ENCODE peak calls at places on chromosomes 12 and 14, in six cellular contexts. C, Z, N, K, S and G are unnamed samples.

GRCh38 chr12:19894049-19894448 is 454.8 kb downstream of the AEBP2 start:
- DNase-seq in N (peak; percentile 70), K (no peak), C (peak; percentile 75), Z (no peak), S (peak; percentile 20), G (no peak)

GRCh38 chr14:28055008-28055407 is 711.6 kb upstream of the FOXG1 start:
- DNase-seq in C (no peak), K (no peak), Z (no peak), N (no peak), S (no peak), G (no peak)

GRCh38 chr14:99408971-99409289 is 71.7 kb downstream of the SETD3 start:
- DNase-seq in C (no peak), S (no peak), N (no peak), K (no peak), Z (no peak), G (no peak)

GRCh38 chr14:54344445-54344844 is 52.4 kb upstream of the CDKN3 start:
- DNase-seq in S (no peak), K (no peak), C (no peak), Z (no peak), N (no peak), G (peak; percentile 75)

GRCh38 chr14:90426663-90427062 is 29.8 kb downstream of the CALM1 start:
- DNase-seq in K (no peak), C (no peak), S (peak; percentile 69), Z (no peak), N (peak; percentile 20), G (no peak)

GRCh38 chr12:74317078-74317581 is 220.5 kb upstream of the ATXN7L3B start:
- DNase-seq in C (peak; percentile 51), K (peak; percentile 38), Z (peak; percentile 4), N (no peak), S (peak; percentile 58), G (peak; percentile 60)

GRCh38 chr14:95360828-95361227 is 41.1 kb upstream of the CLMN start:
- DNase-seq in K (no peak), N (no peak), C (no peak), S (no peak), Z (no peak), G (no peak)

GRCh38 chr12:8823565-8824300 is 1.3 kb downstream of the A2ML1 start:
- DNase-seq in Z (peak; percentile 66), S (peak; percentile 53), C (peak; percentile 16), K (peak; percentile 58), N (peak; percentile 41), G (peak; percentile 55)

GRCh38 chr14:51225751-51226150 is 14.3 kb upstream of the TMX1 start:
- DNase-seq in Z (no peak), K (no peak), S (no peak), C (no peak), N (no peak), G (no peak)

GRCh38 chr12:131057211-131057721 is 103.6 kb downstream of the ADGRD1 start:
- DNase-seq in C (no peak), N (no peak), K (no peak), S (no peak), Z (no peak), G (no peak)

GRCh38 chr12:100141666-100141997 is 1.0 kb downstream of the BLTP3B start:
- DNase-seq in C (peak; percentile 90), K (no peak), S (peak; percentile 77), N (peak; percentile 95), Z (peak; percentile 22), G (no peak)

GRCh38 chr14:50530358-50530757 is 2.0 kb downstream of the MAP4K5 start:
- DNase-seq in S (peak; percentile 48), K (no peak), N (peak; percentile 78), C (peak; percentile 62), Z (no peak), G (no peak)

GRCh38 chr14:55746533-55746932 is 166.5 kb downstream of the KTN1 start:
- DNase-seq in N (peak; percentile 6), S (no peak), K (no peak), Z (no peak), C (peak; percentile 41), G (no peak)

GRCh38 chr12:128111951-128112350 is 155.0 kb upstream of the TMEM132C start:
- DNase-seq in S (no peak), N (no peak), Z (no peak), K (no peak), C (no peak), G (no peak)

GRCh38 chr14:75459791-75460190 is 32.0 kb downstream of the JDP2 start:
- DNase-seq in N (no peak), K (no peak), S (no peak), C (no peak), Z (no peak), G (no peak)

GRCh38 chr12:121189887-121190155 is 20.1 kb upstream of the P2RX4 start:
- DNase-seq in Z (no peak), S (no peak), K (no peak), C (no peak), N (no peak), G (no peak)

GRCh38 chr12:1122803-1123202 is 131.8 kb downstream of the ERC1 start:
- DNase-seq in Z (no peak), N (no peak), S (no peak), C (no peak), K (no peak), G (no peak)

GRCh38 chr14:59308706-59309105 is 120.2 kb downstream of the DAAM1 start:
- DNase-seq in K (no peak), Z (no peak), N (peak; percentile 24), C (no peak), S (no peak), G (no peak)

GRCh38 chr14:61188936-61189808 is 92.0 kb downstream of the TMEM30B start:
- DNase-seq in S (peak; percentile 70), Z (no peak), K (peak; percentile 29), N (peak; percentile 91), C (peak; percentile 55), G (peak; percentile 85)

GRCh38 chr14:103104654-103105511 is 10.4 kb downstream of the EXOC3L4 start:
- DNase-seq in S (no peak), C (peak; percentile 41), N (peak; percentile 55), Z (peak; percentile 66), K (no peak), G (peak; percentile 91)

GRCh38 chr12:95173392-95174251 is 43.6 kb downstream of the FGD6 start:
- DNase-seq in S (peak; percentile 84), N (peak; percentile 67), Z (no peak), K (no peak), C (peak; percentile 95), G (no peak)

GRCh38 chr12:46675736-46676135 is 150.1 kb downstream of the SLC38A4 start:
- DNase-seq in S (peak; percentile 54), N (peak; percentile 72), K (peak; percentile 41), Z (peak; percentile 10), C (peak; percentile 12), G (peak; percentile 73)

DNA sequence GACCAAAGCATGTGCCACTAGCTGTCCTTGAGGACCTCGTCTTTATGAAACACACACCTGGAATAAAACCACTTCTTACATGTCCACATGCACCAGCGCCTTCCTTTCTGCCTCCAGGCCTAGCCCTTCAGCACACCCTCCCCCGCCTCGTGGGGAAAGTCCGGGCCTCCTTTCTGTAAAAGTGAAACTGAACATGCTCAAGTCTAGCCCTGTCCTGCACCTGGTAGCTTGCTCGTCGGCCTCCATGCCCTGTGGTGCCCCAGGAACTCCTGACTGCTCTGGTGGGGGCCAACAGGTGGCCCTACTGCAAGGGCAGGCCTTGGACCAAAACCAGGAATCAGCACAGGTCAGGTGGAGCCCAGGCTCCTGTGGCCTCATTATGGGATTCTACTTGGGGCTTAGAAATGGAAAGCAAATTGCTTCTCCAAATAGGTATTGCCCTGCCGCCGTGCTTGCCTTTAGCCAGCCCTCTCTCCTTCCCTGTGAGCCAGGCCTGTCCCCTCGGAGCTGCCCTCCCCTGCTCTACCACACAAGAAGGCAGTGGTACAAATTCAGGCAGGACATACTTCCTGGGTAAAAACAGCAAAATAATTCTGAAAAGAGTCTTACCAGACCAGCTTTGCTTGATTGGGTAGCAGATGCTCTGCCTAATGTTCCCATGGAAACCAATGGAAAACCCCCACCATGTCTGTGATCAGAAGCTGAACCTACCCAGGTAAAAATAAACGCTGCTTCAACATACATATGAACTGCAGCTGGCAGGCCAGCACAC is 43.5 kb downstream of the ERH start:
- DNase-seq in C (no peak), N (no peak), K (no peak), S (no peak), Z (peak; percentile 86), G (peak; percentile 64)
- H3K4me3 ChIP-seq in C (no peak overlapping the region), N (no peak overlapping the region), K (no peak overlapping the region), S (no peak overlapping the region), Z (peak overlapping the region; percentile 46), G (no peak overlapping the region)

DNA sequence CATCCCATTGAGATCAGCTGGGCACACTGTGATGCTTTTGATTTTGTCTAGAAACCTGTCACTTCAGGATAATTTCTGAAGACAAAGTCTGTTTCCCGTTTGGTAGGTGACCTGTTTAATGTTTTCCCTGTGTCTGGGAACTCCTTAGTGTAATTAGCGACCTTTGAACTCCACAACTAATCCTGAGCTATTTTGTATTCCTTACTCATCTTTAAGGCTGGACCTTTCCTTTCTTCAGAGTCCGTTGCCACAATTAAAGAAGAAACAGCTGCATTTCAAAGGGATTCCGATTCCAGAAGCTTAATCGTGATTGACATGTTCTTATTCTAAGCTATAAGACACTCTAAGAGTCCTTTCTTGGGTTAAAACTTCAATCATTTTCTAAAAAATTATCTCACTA is 22.0 kb downstream of the AP5M1 start:
- DNase-seq in K (peak; percentile 70), Z (no peak), N (no peak), C (no peak), S (no peak), G (no peak)
- H3K4me2 ChIP-seq in K (peak overlapping the region; percentile 31), Z (no peak overlapping the region), N (no peak overlapping the region), C (no peak overlapping the region), S (no peak overlapping the region), G (no peak overlapping the region)

GRCh38 chr14:74301594-74302159 is 1.1 kb downstream of the ABCD4 start:
- DNase-seq in S (no peak), Z (no peak), K (no peak), N (peak; percentile 18), C (no peak), G (no peak)

GRCh38 chr14:74302634-74303569 is at the start of gene ABCD4:
- DNase-seq in S (peak; percentile 92), K (peak; percentile 90), C (peak; percentile 79), Z (peak; percentile 94), N (peak; percentile 94), G (peak; percentile 98)

GRCh38 chr14:74299061-74299545 is 3.6 kb downstream of the ABCD4 start:
- DNase-seq in Z (no peak), C (peak; percentile 54), K (peak; percentile 27), S (peak; percentile 73), N (peak; percentile 85), G (no peak)

GRCh38 chr14:74302160-74302628 is 540 bp downstream of the ABCD4 start:
- DNase-seq in C (peak; percentile 52), N (peak; percentile 85), S (peak; percentile 72), K (no peak), Z (peak; percentile 75), G (peak; percentile 85)
- H3K4me3 ChIP-seq in C (peak overlapping the region; percentile 79), N (peak overlapping the region; percentile 88), S (peak overlapping the region; percentile 77), K (peak overlapping the region; percentile 83), Z (peak overlapping the region; percentile 86), G (peak overlapping the region; percentile 80)

DNA sequence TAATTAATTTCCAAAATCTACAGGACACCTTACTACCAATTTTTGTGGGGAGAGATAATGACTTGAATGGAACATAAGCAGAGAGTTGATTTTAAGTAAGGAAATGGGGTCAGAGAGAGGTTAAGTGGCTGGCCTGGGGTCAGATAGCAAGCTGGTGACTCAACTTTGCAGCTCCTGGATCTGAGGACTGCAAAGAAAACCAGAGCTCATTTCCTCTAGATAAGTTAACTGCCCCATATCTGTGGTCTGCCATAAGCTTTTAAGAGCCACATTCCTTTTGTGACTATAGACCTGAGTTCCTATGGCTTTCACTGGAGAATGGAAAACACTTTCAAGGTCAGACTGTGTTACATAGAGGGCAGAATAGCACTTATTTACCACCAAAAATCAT is 201.2 kb upstream of the PRICKLE1 start:
- DNase-seq in K (no peak), Z (no peak), N (peak; percentile 53), C (peak; percentile 98), S (peak; percentile 96), G (no peak)
- H3K4me2 ChIP-seq in K (no peak overlapping the region), Z (no peak overlapping the region), N (peak overlapping the region; percentile 53), C (peak overlapping the region; percentile 48), S (peak overlapping the region; percentile 70), G (no peak overlapping the region)